ENCODE peak calls at places on chromosomes 5 and 9, in five cellular contexts. R is Peyer's patch, X is cardiac muscle cell, N is tibial nerve, U is right atrium auricular region. H is an unnamed sample.

GRCh38 chr9:109372246-109372645 is 51.4 kb upstream of the EPB41L4B start:
- DNase-seq in R (no peak), X (no peak), N (no peak), U (no peak), H (no peak)

GRCh38 chr5:112232651-112233050 is 186.4 kb downstream of the EPB41L4A start:
- DNase-seq in R (no peak), X (no peak), N (no peak), U (no peak), H (no peak)

GRCh38 chr9:73023025-73023541 is 70.2 kb upstream of the ALDH1A1 start:
- DNase-seq in R (peak; percentile 66), X (peak; percentile 66), N (no peak), U (no peak), H (no peak)

GRCh38 chr5:129905467-129906176 is 1.4 kb downstream of the CHSY3 start:
- DNase-seq in R (peak; percentile 48), X (peak; percentile 34), N (no peak), U (no peak), H (no peak)

GRCh38 chr5:15003511-15003920 is 131.9 kb upstream of the ANKH start:
- DNase-seq in R (no peak), X (peak; percentile 86), N (peak; percentile 47), U (peak; percentile 78), H (peak; percentile 21)

GRCh38 chr9:96436063-96436455 is 13.9 kb upstream of the HABP4 start:
- DNase-seq in R (no peak), X (no peak), N (no peak), U (no peak), H (no peak)

GRCh38 chr5:31119938-31120641 is 73.4 kb upstream of the CDH6 start:
- DNase-seq in R (no peak), X (no peak), N (no peak), U (no peak), H (no peak)

GRCh38 chr5:133325834-133326233 is 274.0 kb downstream of the HSPA4 start:
- DNase-seq in R (no peak), X (no peak), N (no peak), U (no peak), H (no peak)

GRCh38 chr5:138035605-138036537 is 3.0 kb upstream of the FAM13B start:
- DNase-seq in R (no peak), X (peak; percentile 91), N (no peak), U (peak; percentile 68), H (peak; percentile 53)

GRCh38 chr5:132190161-132190817 is 37.4 kb downstream of the P4HA2 start:
- DNase-seq in R (no peak), X (peak; percentile 70), N (no peak), U (no peak), H (peak; percentile 26)

GRCh38 chr5:33894566-33894965 is 2.8 kb upstream of the ADAMTS12 start:
- DNase-seq in R (no peak), X (no peak), N (no peak), U (no peak), H (no peak)

GRCh38 chr5:32936329-32936728 is 225.2 kb downstream of the NPR3 start:
- DNase-seq in R (no peak), X (no peak), N (no peak), U (no peak), H (no peak)

DNA sequence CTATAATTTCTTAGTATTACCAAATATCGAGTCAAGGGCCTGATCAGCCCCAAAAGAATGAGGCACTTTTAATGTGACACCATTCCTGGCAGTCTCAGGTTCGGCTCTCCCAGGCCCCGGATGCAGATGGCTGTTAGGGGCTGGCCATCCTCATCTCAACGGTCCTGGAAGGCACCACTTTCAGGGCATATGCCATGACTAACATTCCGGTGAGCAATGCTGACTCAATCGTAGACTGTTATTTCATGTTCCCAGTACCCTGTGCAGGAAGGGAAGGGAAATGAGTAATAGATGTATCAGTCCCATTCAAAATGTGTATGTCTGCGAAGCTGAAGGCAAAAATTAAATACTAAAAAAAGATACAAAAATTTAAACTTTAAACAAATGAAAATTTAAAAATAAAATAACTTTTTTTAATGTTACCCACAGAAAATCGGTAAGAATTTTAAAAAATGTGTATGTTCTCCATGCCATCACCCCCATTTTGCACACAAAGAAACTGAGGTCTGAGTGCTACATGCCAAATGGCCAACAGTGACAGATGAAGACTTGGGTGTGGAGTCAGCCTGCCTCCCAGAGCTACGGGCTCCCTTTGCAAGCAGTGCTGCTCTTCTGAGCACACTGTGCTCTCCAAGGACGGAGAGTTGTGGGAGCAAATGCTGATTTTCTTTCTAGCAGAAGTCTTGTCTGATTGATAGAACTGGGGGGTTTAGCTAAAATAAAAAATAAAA is 79.0 kb downstream of the GLDC start:
- DNase-seq in R (no peak), X (no peak), N (no peak), U (no peak), H (peak; percentile 85)
- TF ChIP-seq CTCF in R (no peak), X (no peak), N (no peak), U (no peak), H (no peak)

GRCh38 chr9:33473216-33473615 is 508 bp downstream of the NOL6 start:
- DNase-seq in R (no peak), X (no peak), N (no peak), U (no peak), H (no peak)

GRCh38 chr9:33472171-33472920 is 1.4 kb downstream of the NOL6 start:
- DNase-seq in R (no peak), X (no peak), N (no peak), U (no peak), H (no peak)

GRCh38 chr9:33469891-33470290 is 3.8 kb downstream of the NOL6 start:
- DNase-seq in R (no peak), X (no peak), N (no peak), U (no peak), H (no peak)

GRCh38 chr9:33468797-33469621 is 4.7 kb downstream of the NOL6 start:
- DNase-seq in R (peak; percentile 39), X (no peak), N (no peak), U (no peak), H (no peak)

DNA sequence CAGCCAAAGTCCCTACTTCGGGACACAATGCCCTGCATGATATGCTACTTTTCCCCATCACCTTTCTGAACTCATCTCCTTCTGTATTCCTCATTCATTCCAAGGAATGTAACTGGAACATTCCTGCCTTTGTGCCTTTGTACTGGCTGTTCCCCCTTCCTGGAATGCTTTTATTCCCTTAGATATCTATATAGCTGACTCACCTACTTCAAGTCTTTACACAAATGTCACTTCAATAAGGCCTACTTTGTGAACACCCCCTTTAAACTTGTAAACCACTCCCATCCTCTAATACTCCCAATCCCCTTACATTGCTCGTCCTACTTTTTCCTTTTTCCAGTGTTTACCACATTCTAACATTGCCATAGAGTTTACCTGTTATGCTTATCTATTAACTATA is 2.4 kb downstream of the NOL6 start:
- DNase-seq in R (no peak), X (no peak), N (no peak), U (no peak), H (no peak)
- H3K36me3 ChIP-seq in R (peaks cover 58% of the 10 kb centered on the region), X (peaks cover 19% of the 10 kb centered on the region), N (peaks cover 32% of the 10 kb centered on the region), U (peaks cover 53% of the 10 kb centered on the region), H (peaks cover 32% of the 10 kb centered on the region)

DNA sequence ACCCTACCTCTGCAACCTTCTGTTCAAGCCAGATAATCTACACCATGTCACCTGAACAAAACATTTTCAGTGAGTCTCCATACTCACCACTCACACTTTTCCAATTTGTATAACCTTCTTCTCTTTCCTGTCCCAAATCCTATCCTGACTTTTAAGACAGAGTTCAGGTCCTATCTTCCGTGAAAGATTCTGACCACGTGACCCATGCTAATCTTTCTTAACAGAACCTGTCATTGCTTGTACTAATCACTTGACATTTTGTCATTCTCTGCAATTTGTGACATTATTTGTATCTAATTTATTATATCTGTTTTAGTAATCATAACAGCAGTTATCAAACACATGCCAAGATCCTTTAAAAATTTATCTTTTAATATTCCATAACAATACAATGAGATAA is 132.5 kb upstream of the PRLR start:
- DNase-seq in R (no peak), X (no peak), N (no peak), U (no peak), H (no peak)
- H3K4me3 ChIP-seq in R (no peak overlapping the region), X (no peak overlapping the region), N (no peak overlapping the region), U (no peak overlapping the region), H (no peak overlapping the region)

GRCh38 chr5:79133121-79133656 is 21.6 kb downstream of the BHMT start:
- DNase-seq in R (no peak), X (peak; percentile 62), N (no peak), U (no peak), H (no peak)
- TF ChIP-seq CTCF in R (peak; percentile 47), X (no peak), N (no peak), U (peak; percentile 32), H (no peak)

GRCh38 chr5:136215812-136216211 is 22.9 kb upstream of the SMIM32 start:
- DNase-seq in R (no peak), X (no peak), N (no peak), U (no peak), H (no peak)

GRCh38 chr5:136212252-136212721 is 19.3 kb upstream of the SMIM32 start:
- DNase-seq in R (peak; percentile 75), X (peak; percentile 65), N (no peak), U (no peak), H (no peak)

GRCh38 chr5:136211282-136211681 is 18.3 kb upstream of the SMIM32 start:
- DNase-seq in R (no peak), X (no peak), N (no peak), U (no peak), H (no peak)

GRCh38 chr5:136213919-136214493 is 21.0 kb upstream of the SMIM32 start:
- DNase-seq in R (no peak), X (no peak), N (no peak), U (no peak), H (no peak)

GRCh38 chr5:136216230-136216629 is 23.3 kb upstream of the SMIM32 start:
- DNase-seq in R (no peak), X (no peak), N (no peak), U (no peak), H (no peak)
- H3K36me3 ChIP-seq in R (no peaks in the 10 kb centered on the region), X (no peaks in the 10 kb centered on the region), N (no peaks in the 10 kb centered on the region), U (no peaks in the 10 kb centered on the region), H (no peaks in the 10 kb centered on the region)

DNA sequence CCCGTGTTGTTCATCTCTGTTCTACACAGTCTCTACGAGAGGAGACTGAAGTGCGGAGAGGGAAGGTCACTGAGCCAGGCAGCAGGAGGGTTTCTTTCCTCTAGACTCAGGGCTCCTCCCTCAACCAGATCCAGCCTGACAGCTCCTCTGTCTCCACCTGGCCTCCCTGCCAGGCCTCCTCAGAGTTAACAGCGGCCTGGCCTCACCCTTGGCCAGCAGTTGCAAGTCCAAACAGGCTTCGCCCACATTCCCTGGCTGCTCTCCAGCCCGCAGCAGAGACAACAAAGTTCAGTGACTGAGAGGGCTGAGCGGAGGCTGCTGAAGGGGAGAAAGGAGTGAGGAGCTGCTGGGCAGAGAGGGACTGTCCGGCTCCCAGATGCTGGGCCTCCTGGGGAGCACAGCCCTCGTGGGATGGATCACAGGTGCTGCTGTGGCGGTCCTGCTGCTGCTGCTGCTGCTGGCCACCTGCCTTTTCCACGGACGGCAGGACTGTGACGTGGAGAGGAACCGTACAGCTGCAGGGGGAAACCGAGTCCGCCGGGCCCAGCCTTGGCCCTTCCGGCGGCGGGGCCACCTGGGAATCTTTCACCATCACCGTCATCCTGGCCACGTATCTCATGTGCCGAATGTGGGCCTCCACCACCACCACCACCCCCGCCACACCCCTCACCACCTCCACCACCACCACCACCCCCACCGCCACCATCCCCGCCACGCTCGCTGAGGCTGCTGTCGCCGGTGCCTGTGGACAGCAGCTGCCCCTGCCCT is at the start of gene HRCT1:
- DNase-seq in R (peak; percentile 95), X (no peak), N (peak; percentile 93), U (peak; percentile 95), H (peak; percentile 72)
- H3K4me3 ChIP-seq in R (no peak within 1 kb of the TSS), X (no peak within 1 kb of the TSS), N (peak within 1 kb of the TSS; percentile 47), U (peak within 1 kb of the TSS; percentile 43), H (no peak within 1 kb of the TSS)

DNA sequence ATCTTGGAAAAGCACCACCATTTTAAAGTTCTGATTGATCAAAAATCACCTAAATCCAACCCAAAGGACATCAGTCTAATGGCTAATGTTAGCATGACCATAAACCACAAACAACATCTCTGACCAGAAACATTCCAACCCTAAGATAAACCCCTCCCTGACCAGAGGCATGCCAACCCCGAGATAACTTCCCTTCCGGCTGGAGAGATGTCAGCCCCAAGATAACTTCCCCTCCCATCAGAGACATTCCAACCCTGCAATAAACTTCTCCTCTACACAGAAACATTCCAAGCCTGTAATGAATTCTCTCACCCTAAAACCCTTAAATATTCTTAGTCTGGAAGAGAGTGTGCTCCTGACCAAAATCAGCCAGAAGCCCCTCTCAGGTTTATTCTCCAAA is 364.3 kb downstream of the KCNN2 start:
- DNase-seq in R (no peak), X (no peak), N (no peak), U (no peak), H (no peak)
- TF ChIP-seq CTCF in R (no peak), X (no peak), N (no peak), U (no peak), H (no peak)